ENCODE peak calls at places on chromosome 14, in ten cellular contexts. V is endothelial cell; N is activated naive CD4-positive, alpha-beta T cell treated with anti-CD3 and anti-CD28 coated beads, Interleukin-2, amount 50 U/mL, for 16 hours; O is mesenchymal stem cell; C is activated CD4-positive, CD25-positive, alpha-beta regulatory T cell; X is foreskin melanocyte; R is GM10248; E is stimulated activated CD4-positive, alpha-beta T cell treated with anti-CD3 and anti-CD28 coated beads, Interleukin-1b, Interleukin-23, amount 100 ng/mL, for 48 hours; U is GM06990; Q is NCI-H460. W is an unnamed sample.
A peak's percentile ranks its signal among the peaks of the same experiment; 100 is the strongest.

GRCh38 chr14:91977909-91978308 is 30.4 kb upstream of the FBLN5 start:
- DNase-seq in V (no peak), N (no peak), O (no peak), C (no peak), X (no peak), R (no peak), E (no peak), U (no peak), Q (no peak), W (no peak)

GRCh38 chr14:101350710-101351109 is 210.6 kb upstream of the DIO3 start:
- DNase-seq in V (no peak), N (no peak), O (no peak), C (no peak), X (no peak), R (no peak), E (no peak), U (no peak), Q (no peak), W (no peak)

GRCh38 chr14:105880616-105881015 is 354.2 kb downstream of the TMEM121 start:
- DNase-seq in V (no peak), N (peak; percentile 5), O (no peak), C (no peak), X (no peak), R (no peak), E (no peak), U (no peak), Q (no peak), W (peak; percentile 0)

GRCh38 chr14:94100847-94101246 is 9.7 kb upstream of the IFI27 start:
- DNase-seq in V (no peak), N (no peak), O (peak; percentile 84), C (no peak), X (no peak), R (no peak), E (no peak), U (no peak), Q (no peak), W (no peak)

GRCh38 chr14:71665157-71665556 is 267.1 kb upstream of the RGS6 start:
- DNase-seq in V (no peak), N (no peak), O (peak; percentile 83), C (no peak), X (peak; percentile 16), R (no peak), E (no peak), U (no peak), Q (no peak), W (no peak)

GRCh38 chr14:77098470-77099353 is 654 bp downstream of the CIPC start:
- DNase-seq in V (peak; percentile 25), N (no peak), O (no peak), C (no peak), X (no peak), R (no peak), E (no peak), U (no peak), Q (no peak), W (peak; percentile 19)

GRCh38 chr14:92688434-92689375 is 59.7 kb downstream of the LGMN start:
- DNase-seq in V (no peak), N (no peak), O (no peak), C (no peak), X (no peak), R (no peak), E (no peak), U (no peak), Q (no peak), W (no peak)

GRCh38 chr14:104072586-104072985 is 12.9 kb upstream of the ASPG start:
- DNase-seq in V (no peak), N (no peak), O (no peak), C (no peak), X (no peak), R (no peak), E (no peak), U (no peak), Q (no peak), W (no peak)

GRCh38 chr14:68628605-68629310 is 164.1 kb downstream of the ZFP36L1 start:
- DNase-seq in V (no peak), N (peak; percentile 18), O (no peak), C (no peak), X (no peak), R (no peak), E (peak; percentile 12), U (peak; percentile 37), Q (no peak), W (peak; percentile 36)

GRCh38 chr14:50631408-50631821 is 36.7 kb downstream of the SAV1 start:
- DNase-seq in V (no peak), N (no peak), O (no peak), C (no peak), X (no peak), R (no peak), E (no peak), U (no peak), Q (no peak), W (no peak)

GRCh38 chr14:59754256-59754655 is 116.3 kb downstream of the RTN1 start:
- DNase-seq in V (no peak), N (no peak), O (no peak), C (no peak), X (no peak), R (no peak), E (no peak), U (no peak), Q (no peak), W (no peak)